ENCODE peak calls at places on chromosomes 11 and 22, in six cellular contexts. X is GM23248, S is H1, B is MM.1S, N is PC-3, W is neural progenitor cell. Q is an unnamed sample. For H3K79me2, the result is how much of the 10 kb centered on the place peaks cover.

GRCh38 chr11:43899094-43899493 is 18.5 kb downstream of the ALKBH3 start:
- DNase-seq in X (no peak), S (no peak), B (no peak), N (no peak), W (no peak), Q (no peak)

GRCh38 chr11:65417702-65418430 is 4.7 kb upstream of the NEAT1 start:
- DNase-seq in X (peak), S (peak), B (no peak), N (peak), W (no peak), Q (peak)

GRCh38 chr22:46614070-46614931 is 5.9 kb upstream of the GRAMD4 start:
- DNase-seq in X (no peak), S (no peak), B (peak), N (no peak), W (no peak), Q (peak)

GRCh38 chr11:93542753-93543246 is 391 bp downstream of the SMCO4 start:
- DNase-seq in X (peak), S (peak), B (peak), N (no peak), W (no peak), Q (no peak)

GRCh38 chr22:37566903-37567798 is 6.9 kb downstream of the CDC42EP1 start:
- DNase-seq in X (peak), S (peak), B (peak), N (peak), W (peak), Q (peak)

GRCh38 chr11:61922539-61922938 is 5.2 kb upstream of the RAB3IL1 start:
- DNase-seq in X (peak), S (peak), B (no peak), N (no peak), W (no peak), Q (no peak)

GRCh38 chr11:90468923-90469322 is 246.1 kb upstream of the CHORDC1 start:
- DNase-seq in X (peak), S (no peak), B (no peak), N (peak), W (no peak), Q (no peak)

GRCh38 chr11:43825217-43825816 is 55.3 kb upstream of the ALKBH3 start:
- DNase-seq in X (peak), S (no peak), B (no peak), N (peak), W (peak), Q (peak)

GRCh38 chr11:47607380-47607779 is 13.2 kb upstream of the C1QTNF4 start:
- DNase-seq in X (peak), S (no peak), B (no peak), N (no peak), W (no peak), Q (no peak)

GRCh38 chr11:66847461-66848232 is 4.4 kb downstream of the RCE1 start:
- DNase-seq in X (no peak), S (no peak), B (no peak), N (no peak), W (no peak), Q (no peak)

GRCh38 chr11:35334385-35335090 is 84.8 kb downstream of the SLC1A2 start:
- DNase-seq in X (peak), S (no peak), B (no peak), N (no peak), W (no peak), Q (no peak)

GRCh38 chr11:199782-200181 is 6.9 kb downstream of the SCGB1C1 start:
- DNase-seq in X (no peak), S (peak), B (no peak), N (no peak), W (no peak), Q (no peak)

GRCh38 chr22:46547883-46548244 is 10.4 kb upstream of the CELSR1 start:
- DNase-seq in X (peak), S (no peak), B (no peak), N (peak), W (no peak), Q (no peak)

GRCh38 chr11:87076874-87077429 is 39.2 kb downstream of the TMEM135 start:
- DNase-seq in X (no peak), S (no peak), B (no peak), N (no peak), W (no peak), Q (no peak)

GRCh38 chr22:49760630-49761571 is 66.8 kb downstream of the BRD1 start:
- DNase-seq in X (no peak), S (no peak), B (peak), N (no peak), W (no peak), Q (no peak)

GRCh38 chr22:46180370-46181137 is 30.2 kb downstream of the PPARA start:
- DNase-seq in X (peak), S (no peak), B (no peak), N (no peak), W (no peak), Q (no peak)

GRCh38 chr22:25023879-25024278 is 71.4 kb downstream of the KIAA1671 start:
- DNase-seq in X (no peak), S (no peak), B (no peak), N (no peak), W (no peak), Q (no peak)

GRCh38 chr11:67645521-67646457 is 4.7 kb downstream of the ACY3 start:
- DNase-seq in X (no peak), S (peak), B (no peak), N (no peak), W (no peak), Q (peak)

GRCh38 chr11:45037425-45038005 is 86.8 kb upstream of the TP53I11 start:
- DNase-seq in X (no peak), S (no peak), B (no peak), N (peak), W (no peak), Q (no peak)

GRCh38 chr11:124867700-124868099 is 2.5 kb downstream of the ROBO3 start:
- DNase-seq in X (peak), S (no peak), B (peak), N (peak), W (peak), Q (peak)

GRCh38 chr11:46380340-46381045 is 976 bp upstream of the MDK start:
- DNase-seq in X (peak), S (peak), B (peak), N (peak), W (peak), Q (peak)

GRCh38 chr22:46802608-46803027 is 40.2 kb downstream of the TBC1D22A start:
- DNase-seq in X (no peak), S (no peak), B (no peak), N (no peak), W (no peak), Q (no peak)

GRCh38 chr11:27496461-27496860 is 10.1 kb downstream of the LIN7C start:
- DNase-seq in X (peak), S (no peak), B (no peak), N (no peak), W (no peak), Q (no peak)

GRCh38 chr22:20299736-20300136 is 20.1 kb downstream of the DGCR6L start:
- DNase-seq in X (peak), S (no peak), B (no peak), N (peak), W (no peak), Q (no peak)

GRCh38 chr22:17842386-17842785 is 68.1 kb upstream of the BID start:
- DNase-seq in X (no peak), S (no peak), B (peak), N (no peak), W (no peak), Q (no peak)

GRCh38 chr11:69292221-69292648 is 1.7 kb upstream of the MYEOV start:
- DNase-seq in X (peak), S (peak), B (peak), N (peak), W (peak), Q (peak)

GRCh38 chr11:9787260-9787659 is 123.4 kb downstream of the SWAP70 start:
- DNase-seq in X (no peak), S (no peak), B (no peak), N (no peak), W (no peak), Q (no peak)

GRCh38 chr11:125995313-125995712 is 49.5 kb downstream of the VSIG10L2 start:
- DNase-seq in X (peak), S (no peak), B (no peak), N (no peak), W (peak), Q (no peak)

GRCh38 chr11:70176940-70177689 is 26.0 kb upstream of the FADD start:
- DNase-seq in X (peak), S (peak), B (peak), N (peak), W (peak), Q (peak)

GRCh38 chr11:94198718-94199117 is 70.1 kb downstream of the PANX1 start:
- DNase-seq in X (no peak), S (no peak), B (no peak), N (no peak), W (no peak), Q (no peak)

GRCh38 chr11:36530840-36531239 is 20.8 kb upstream of the TRAF6 start:
- DNase-seq in X (no peak), S (no peak), B (no peak), N (no peak), W (no peak), Q (no peak)

GRCh38 chr22:21444701-21445436 is 22.3 kb upstream of the TMEM191C start:
- DNase-seq in X (no peak), S (peak), B (no peak), N (no peak), W (no peak), Q (no peak)

GRCh38 chr11:11849127-11849746 is 7.5 kb downstream of the USP47 start:
- DNase-seq in X (peak), S (no peak), B (peak), N (peak), W (peak), Q (peak)

GRCh38 chr11:29879560-29879959 is 137.3 kb downstream of the KCNA4 start:
- DNase-seq in X (peak), S (no peak), B (no peak), N (no peak), W (no peak), Q (no peak)

DNA sequence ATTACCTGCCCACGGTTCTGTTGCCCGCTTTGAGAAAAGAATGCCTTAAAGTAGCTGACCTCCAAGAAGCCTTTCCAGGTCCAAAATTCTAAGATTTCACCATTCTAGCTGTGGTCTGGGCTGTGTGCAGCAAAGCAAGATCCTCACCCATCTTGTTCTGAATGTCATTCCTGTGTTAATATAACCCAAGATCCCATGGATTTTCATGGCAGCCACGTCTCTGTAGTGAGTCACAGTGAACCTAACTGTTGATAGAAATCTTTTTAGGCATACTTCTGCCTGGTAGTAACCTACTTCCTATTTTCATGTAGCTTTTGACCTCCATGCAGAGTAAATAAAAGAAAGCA is 210.0 kb downstream of the NAV2 start:
- DNase-seq in X (peak), S (no peak), B (no peak), N (peak), W (no peak), Q (no peak)
- H3K79me2 ChIP-seq in X (half or more), S (under half), B (under half), N (under half), W (under half), Q (under half)

GRCh38 chr11:71949034-71949433 is 20.2 kb downstream of the RNF121 start:
- DNase-seq in X (no peak), S (no peak), B (no peak), N (no peak), W (no peak), Q (no peak)
- H3K27ac ChIP-seq in X (no peak), S (no peak), B (no peak), N (no peak), W (no peak), Q (no peak)

GRCh38 chr11:128246364-128247234 is 340.8 kb downstream of the ETS1 start:
- DNase-seq in X (peak), S (no peak), B (no peak), N (no peak), W (peak), Q (no peak)
- H2AFZ ChIP-seq in X (peak), S (peak), B (no peak), N (no peak), W (peak), Q (no peak)

GRCh38 chr11:119093951-119094815 is 7.5 kb downstream of the DPAGT1 start:
- DNase-seq in X (peak), S (peak), B (no peak), N (peak), W (peak), Q (peak)
- H3K79me2 ChIP-seq in X (half or more), S (under half), B (under half), N (under half), W (under half), Q (under half)

GRCh38 chr11:118605116-118605867 is 2.1 kb upstream of the PHLDB1 start:
- DNase-seq in X (peak), S (no peak), B (no peak), N (no peak), W (peak), Q (no peak)
- H3K27ac ChIP-seq in X (peak), S (no peak), B (no peak), N (no peak), W (no peak), Q (no peak)

GRCh38 chr11:13486926-13487660 is 8.7 kb downstream of the PTH start:
- DNase-seq in X (peak), S (peak), B (no peak), N (no peak), W (peak), Q (peak)

GRCh38 chr11:13487661-13488030 is 8.2 kb downstream of the PTH start:
- DNase-seq in X (peak), S (peak), B (no peak), N (peak), W (peak), Q (peak)
- H2AFZ ChIP-seq in X (peak), S (peak), B (no peak), N (no peak), W (peak), Q (no peak)